ENCODE peak calls at places on chromosomes 3 and 15, in four cellular contexts. B, O, V and Y are unnamed samples.

GRCh38 chr3:51539291-51539891 is 872 bp downstream of the RAD54L2 start:
- DNase-seq in B (no peak), O (peak), V (peak), Y (no peak)

GRCh38 chr3:190892328-190893011 is 30.0 kb upstream of the GMNC start:
- DNase-seq in O (no peak), B (no peak), V (peak), Y (no peak)

GRCh38 chr3:76061654-76062053 is 276.3 kb upstream of the ZNF717 start:
- DNase-seq in O (no peak), V (no peak), B (no peak), Y (no peak)

GRCh38 chr15:68808770-68809169 is 11.9 kb downstream of the ANP32A start:
- DNase-seq in V (no peak), O (no peak), B (no peak), Y (peak)

GRCh38 chr3:63228677-63229076 is 49.4 kb upstream of the SYNPR start:
- DNase-seq in B (no peak), V (peak), O (no peak), Y (no peak)

GRCh38 chr3:197586181-197586580 is 30.4 kb upstream of the BDH1 start:
- DNase-seq in V (no peak), B (no peak), O (no peak), Y (no peak)

GRCh38 chr15:92636950-92637481 is 18.6 kb downstream of the FAM174B start:
- DNase-seq in V (no peak), O (peak), B (no peak), Y (no peak)

GRCh38 chr3:171648079-171648478 is 162.2 kb downstream of the PLD1 start:
- DNase-seq in B (no peak), V (no peak), O (no peak), Y (no peak)

GRCh38 chr15:42138968-42139386 is 17.5 kb downstream of the PLA2G4F start:
- DNase-seq in O (no peak), V (no peak), B (no peak), Y (no peak)

GRCh38 chr3:192514754-192515660 is 212.3 kb downstream of the FGF12 start:
- DNase-seq in V (no peak), O (no peak), B (peak), Y (no peak)

GRCh38 chr3:135650309-135650708 is 315.2 kb upstream of the PPP2R3A start:
- DNase-seq in O (no peak), V (no peak), B (no peak), Y (no peak)

DNA sequence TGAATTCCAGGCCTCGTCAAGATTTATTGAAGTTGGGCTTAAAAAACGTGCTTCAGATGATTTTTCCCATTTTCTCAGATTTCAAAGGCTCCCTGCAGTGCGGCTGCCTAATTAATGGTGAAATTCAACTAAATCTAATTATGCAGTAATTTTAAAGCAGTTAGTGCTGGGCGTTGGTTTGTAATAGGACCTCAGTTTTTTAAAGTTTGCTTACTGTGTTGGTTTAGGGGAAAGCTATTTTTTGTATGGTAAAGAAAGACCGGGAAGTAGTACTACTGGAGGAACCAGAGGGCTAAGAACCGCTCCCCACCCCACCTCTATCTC is 11.6 kb downstream of the NR2F2 start:
- DNase-seq in O (no peak), B (no peak), V (no peak), Y (peak)
- H3K4me3 ChIP-seq in O (peak), B (peak), V (peak), Y (no peak)

GRCh38 chr3:23760871-23761373 is 44.8 kb upstream of the UBE2E1 start:
- DNase-seq in V (no peak), B (no peak), O (no peak), Y (no peak)

GRCh38 chr3:23762214-23763039 is 43.3 kb upstream of the UBE2E1 start:
- DNase-seq in B (no peak), V (no peak), O (no peak), Y (no peak)

GRCh38 chr3:23758253-23758838 is 47.4 kb upstream of the UBE2E1 start:
- DNase-seq in O (no peak), V (no peak), B (no peak), Y (no peak)

GRCh38 chr3:23761440-23761896 is 44.3 kb upstream of the UBE2E1 start:
- DNase-seq in V (peak), B (no peak), O (no peak), Y (no peak)

GRCh38 chr3:23760325-23760724 is 45.4 kb upstream of the UBE2E1 start:
- DNase-seq in V (no peak), O (no peak), B (no peak), Y (no peak)
- TF ChIP-seq CTCF in V (no peak), O (no peak), B (no peak), Y (no peak)

GRCh38 chr3:166531730-166532129 is 694.5 kb upstream of the BCHE start:
- DNase-seq in B (no peak), V (no peak), O (no peak), Y (no peak)

DNA sequence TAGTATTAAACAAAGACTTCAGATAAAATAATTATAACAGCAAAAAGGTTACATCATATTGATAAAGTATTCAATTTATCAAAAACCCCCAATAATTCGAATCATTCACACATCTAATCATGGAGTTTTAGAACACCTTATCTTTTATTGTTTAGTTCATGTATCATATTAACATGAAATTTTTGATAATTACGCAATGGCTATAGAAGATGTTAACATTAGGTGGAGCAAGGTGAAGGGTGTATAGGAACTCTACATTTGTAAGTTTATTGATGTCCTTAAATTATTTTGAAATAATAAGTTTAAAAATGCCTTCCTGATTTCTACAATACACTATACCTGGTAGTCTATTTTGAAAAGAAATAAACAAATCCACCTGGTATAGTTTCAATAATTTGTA is 696.5 kb upstream of the BCHE start:
- DNase-seq in B (no peak), O (no peak), V (no peak), Y (no peak)
- H3K4me3 ChIP-seq in B (no peak), O (no peak), V (no peak), Y (no peak)

GRCh38 chr3:27939510-27939909 is 217.4 kb upstream of the EOMES start:
- DNase-seq in B (no peak), O (no peak), V (peak), Y (no peak)

GRCh38 chr3:27945229-27945628 is 223.1 kb upstream of the EOMES start:
- DNase-seq in B (no peak), O (no peak), V (no peak), Y (no peak)

GRCh38 chr3:27939940-27940339 is 217.8 kb upstream of the EOMES start:
- DNase-seq in O (no peak), B (no peak), V (peak), Y (no peak)

GRCh38 chr3:27943106-27943505 is 221.0 kb upstream of the EOMES start:
- DNase-seq in B (no peak), O (no peak), V (peak), Y (no peak)
- TF ChIP-seq CTCF in B (peak), O (no peak), V (peak), Y (no peak)

DNA sequence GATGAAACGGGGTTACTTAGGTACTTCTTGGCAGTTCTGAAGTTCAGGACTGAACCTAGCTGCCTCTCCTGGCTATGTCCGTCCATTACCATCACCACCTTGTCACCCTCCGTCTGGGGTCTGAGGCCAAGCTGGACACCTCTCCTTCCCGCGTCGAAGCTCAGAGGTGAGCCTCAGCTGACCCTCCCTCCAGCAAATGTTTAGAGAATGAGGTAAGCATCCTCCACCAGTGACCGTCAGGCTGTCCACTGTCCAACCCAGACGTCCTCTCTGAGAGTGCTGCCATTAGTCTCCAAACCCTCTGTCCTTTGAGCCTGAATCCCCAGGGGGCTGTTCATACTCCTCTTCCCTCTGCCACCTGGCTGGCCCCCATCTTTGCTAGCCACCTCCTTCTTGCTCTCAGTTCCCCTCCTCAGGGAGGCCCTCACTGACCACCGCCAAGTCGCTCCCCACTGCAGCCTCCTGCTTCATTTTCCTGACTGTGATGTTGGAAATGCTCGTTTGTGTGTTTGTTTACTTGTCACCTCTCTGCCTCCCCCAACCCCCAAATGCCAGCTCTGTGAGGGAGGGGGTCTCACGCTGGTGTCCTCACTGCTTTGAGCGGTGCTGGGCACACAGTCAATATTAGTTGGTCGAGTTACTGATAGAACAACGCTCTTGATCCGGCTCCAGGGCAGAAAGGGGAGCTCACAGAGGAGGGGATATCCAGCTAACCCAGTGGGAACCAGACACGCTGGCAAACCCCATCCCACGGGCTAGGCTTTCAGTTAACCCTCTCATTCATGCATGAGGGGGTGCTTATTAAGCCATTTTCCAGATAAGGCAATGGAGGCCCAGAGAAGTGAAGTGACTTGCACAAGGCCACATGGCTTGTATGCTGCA is 64.9 kb downstream of the IQSEC1 start:
- DNase-seq in V (no peak), O (no peak), B (no peak), Y (no peak)
- H3K4me3 ChIP-seq in V (no peak), O (no peak), B (no peak), Y (no peak)

DNA sequence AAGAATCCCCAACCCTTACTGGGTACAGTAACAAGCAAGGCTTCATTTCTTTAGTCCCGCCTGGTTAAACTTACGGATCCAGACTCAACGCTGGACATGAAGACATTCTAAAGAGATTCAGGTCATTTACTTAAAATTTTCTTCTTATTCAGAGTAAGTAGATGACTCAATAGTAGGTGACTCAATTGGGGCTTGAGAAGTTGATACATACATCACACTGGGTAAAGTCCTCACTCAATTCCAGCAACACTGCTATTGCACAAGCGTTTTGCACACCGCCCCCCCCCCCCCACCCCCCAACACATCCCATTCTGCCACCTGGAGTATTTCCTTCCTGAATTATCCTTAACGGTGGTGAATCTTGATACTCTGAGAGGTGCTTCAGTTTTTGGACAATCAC is 610.0 kb downstream of the FOXP1 start:
- DNase-seq in V (peak), B (no peak), O (no peak), Y (no peak)
- TF ChIP-seq CTCF in V (no peak), B (no peak), O (no peak), Y (no peak)

GRCh38 chr15:70475439-70475781 is 287.9 kb downstream of the UACA start:
- DNase-seq in O (no peak), B (no peak), V (no peak), Y (no peak)

GRCh38 chr15:70474682-70475438 is 288.5 kb downstream of the UACA start:
- DNase-seq in V (peak), B (peak), O (peak), Y (peak)

GRCh38 chr15:70474367-70474681 is 289.0 kb downstream of the UACA start:
- DNase-seq in V (no peak), O (peak), B (no peak), Y (no peak)

GRCh38 chr15:70475921-70476320 is 287.4 kb downstream of the UACA start:
- DNase-seq in O (no peak), V (no peak), B (no peak), Y (no peak)

GRCh38 chr15:70473623-70474366 is 289.6 kb downstream of the UACA start:
- DNase-seq in B (no peak), V (peak), O (peak), Y (no peak)
- H3K4me3 ChIP-seq in B (no peak), V (no peak), O (no peak), Y (no peak)

GRCh38 chr3:32111560-32111959 is 5.1 kb downstream of the GPD1L start:
- DNase-seq in O (no peak), V (no peak), B (peak), Y (no peak)

GRCh38 chr3:32106929-32107362 is 526 bp downstream of the GPD1L start:
- DNase-seq in O (peak), B (peak), V (peak), Y (peak)

GRCh38 chr3:32106132-32106928 is at the start of gene GPD1L:
- DNase-seq in O (peak), B (peak), V (peak), Y (peak)

GRCh38 chr3:32110233-32110760 is 3.9 kb downstream of the GPD1L start:
- DNase-seq in V (no peak), O (no peak), B (no peak), Y (no peak)

DNA sequence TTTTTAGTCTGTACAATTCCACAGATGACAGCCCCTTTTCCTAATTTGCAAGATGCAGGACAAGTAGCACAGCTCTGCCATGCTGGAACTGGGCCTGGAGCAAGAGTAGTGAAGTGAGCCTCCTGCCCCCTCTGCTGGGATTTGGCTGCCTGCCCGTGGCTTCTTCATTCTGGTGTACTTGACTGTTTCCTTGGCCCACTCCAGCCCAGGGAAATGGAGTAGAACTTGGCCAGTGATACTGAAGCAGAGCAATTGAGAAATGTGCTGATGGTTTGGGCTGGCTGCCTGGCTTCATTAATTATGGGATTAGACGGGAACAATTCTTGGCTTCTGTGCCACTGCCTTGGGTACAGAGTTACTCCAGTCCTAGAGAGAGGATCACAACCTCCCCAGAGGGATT is 2.8 kb downstream of the GPD1L start:
- DNase-seq in O (peak), V (peak), B (peak), Y (peak)
- TF ChIP-seq CTCF in O (no peak), V (peak), B (no peak), Y (no peak)

GRCh38 chr15:88708256-88709054 is 69.6 kb downstream of the ISG20 start:
- DNase-seq in O (no peak), V (no peak), B (no peak), Y (no peak)

GRCh38 chr15:88703533-88703932 is 64.7 kb downstream of the ISG20 start:
- DNase-seq in O (no peak), B (no peak), V (no peak), Y (no peak)

GRCh38 chr15:88704791-88705768 is 66.3 kb downstream of the ISG20 start:
- DNase-seq in O (peak), B (peak), V (peak), Y (peak)

GRCh38 chr15:88707766-88708165 is 69.0 kb downstream of the ISG20 start:
- DNase-seq in O (no peak), B (no peak), V (no peak), Y (no peak)

GRCh38 chr15:88705769-88706165 is 67.0 kb downstream of the ISG20 start:
- DNase-seq in V (no peak), O (no peak), B (no peak), Y (no peak)
- H3K4me3 ChIP-seq in V (no peak), O (peak), B (peak), Y (peak)